ENCODE peak calls at places on chromosomes 6 and 20, in four cellular contexts. T is GM12878, Y is HepG2, J is K562. V is an unnamed sample.

GRCh38 chr6:47844881-47845280 is 63.0 kb downstream of the OPN5 start:
- DNase-seq in J (no peak), T (no peak), Y (no peak), V (no peak)

GRCh38 chr6:20455175-20456075 is 53.7 kb downstream of the E2F3 start:
- DNase-seq in J (no peak), Y (no peak), T (no peak), V (no peak)

GRCh38 chr6:151317995-151318365 is 73.4 kb downstream of the ZBTB2 start:
- DNase-seq in J (no peak), T (no peak), Y (peak; percentile 30), V (no peak)

GRCh38 chr6:119586250-119586882 is 236.8 kb upstream of the MAN1A1 start:
- DNase-seq in T (peak; percentile 19), J (no peak), Y (no peak), V (no peak)

GRCh38 chr6:137881522-137881886 is 14.4 kb downstream of the TNFAIP3 start:
- DNase-seq in T (no peak), J (no peak), Y (no peak), V (no peak)

GRCh38 chr6:170028629-170029345 is 262.1 kb downstream of the DLL1 start:
- DNase-seq in Y (no peak), J (no peak), T (no peak), V (no peak)

GRCh38 chr20:44019638-44020335 is 105.1 kb downstream of the TOX2 start:
- DNase-seq in T (no peak), Y (no peak), J (no peak), V (no peak)

GRCh38 chr20:53224851-53225250 is 252.7 kb downstream of the TSHZ2 start:
- DNase-seq in T (no peak), J (no peak), Y (no peak), V (no peak)

GRCh38 chr6:90859612-90860011 is 272.7 kb upstream of the MAP3K7 start:
- DNase-seq in T (no peak), J (peak; percentile 5), Y (no peak), V (peak; percentile 22)

GRCh38 chr6:141443668-141444067 is 689.1 kb upstream of the GJE1 start:
- DNase-seq in Y (no peak), J (no peak), T (no peak), V (no peak)

GRCh38 chr20:10185741-10186558 is 32.7 kb upstream of the SNAP25 start:
- DNase-seq in T (no peak), Y (peak; percentile 25), J (no peak), V (no peak)

GRCh38 chr6:161443868-161444267 is 170.0 kb upstream of the AGPAT4 start:
- DNase-seq in Y (no peak), J (peak; percentile 42), T (no peak), V (no peak)

GRCh38 chr6:105780146-105780860 is 305.8 kb upstream of the PRDM1 start:
- DNase-seq in T (no peak), Y (no peak), J (no peak), V (no peak)

GRCh38 chr20:44765647-44766367 is 20.1 kb downstream of the KCNK15 start:
- DNase-seq in J (no peak), Y (no peak), T (no peak), V (peak; percentile 37)

GRCh38 chr6:35044145-35044745 is 96.9 kb downstream of the TCP11 start:
- DNase-seq in Y (no peak), J (no peak), T (no peak), V (no peak)

GRCh38 chr20:20393207-20393606 is 25.3 kb downstream of the INSM1 start:
- DNase-seq in T (no peak), Y (no peak), J (peak; percentile 47), V (no peak)

GRCh38 chr6:32439708-32440214 is at the start of gene HLA-DRA:
- DNase-seq in Y (peak; percentile 31), T (peak; percentile 99), J (peak; percentile 59), V (no peak)

GRCh38 chr20:48718914-48719578 is 108.8 kb downstream of the PREX1 start:
- DNase-seq in T (no peak), J (no peak), Y (no peak), V (no peak)

GRCh38 chr6:32086661-32087573 is 22.2 kb downstream of the TNXB start:
- DNase-seq in T (peak; percentile 63), J (peak; percentile 38), Y (peak; percentile 27), V (no peak)

GRCh38 chr6:168314948-168315347 is 4.6 kb downstream of the DACT2 start:
- DNase-seq in J (no peak), T (no peak), Y (no peak), V (no peak)

GRCh38 chr6:3454206-3455016 is 2.4 kb downstream of the SLC22A23 start:
- DNase-seq in Y (peak; percentile 48), J (no peak), T (no peak), V (no peak)

GRCh38 chr6:41917528-41917927 is 3.4 kb downstream of the MED20 start:
- DNase-seq in J (no peak), Y (no peak), T (no peak), V (peak; percentile 84)

GRCh38 chr6:16450821-16451220 is 212.4 kb downstream of the GMPR start:
- DNase-seq in Y (no peak), T (no peak), J (no peak), V (no peak)

GRCh38 chr20:34709044-34709835 is 5.1 kb downstream of the TP53INP2 start:
- DNase-seq in T (peak; percentile 55), J (peak; percentile 78), Y (no peak), V (peak; percentile 86)

GRCh38 chr6:2899596-2899995 is 3.5 kb downstream of the SERPINB9 start:
- DNase-seq in Y (no peak), J (no peak), T (no peak), V (no peak)

GRCh38 chr6:108250240-108250866 is 10.5 kb downstream of the SNX3 start:
- DNase-seq in Y (no peak), T (no peak), J (peak; percentile 61), V (peak; percentile 45)

GRCh38 chr6:108251252-108251651 is 9.6 kb downstream of the SNX3 start:
- DNase-seq in T (no peak), Y (no peak), J (no peak), V (no peak)

GRCh38 chr6:108252055-108252454 is 8.8 kb downstream of the SNX3 start:
- DNase-seq in J (no peak), Y (no peak), T (no peak), V (no peak)

GRCh38 chr6:108243836-108244235 is 17.0 kb downstream of the SNX3 start:
- DNase-seq in T (no peak), Y (no peak), J (no peak), V (no peak)

GRCh38 chr6:108247965-108248536 is 12.8 kb downstream of the SNX3 start:
- DNase-seq in J (no peak), T (no peak), Y (no peak), V (no peak)
- TF ChIP-seq CTCF in J (no peak), T (peak; percentile 11), Y (peak; percentile 29), V (peak; percentile 11)

GRCh38 chr6:109095036-109095820 is at the start of gene CEP57L1:
- DNase-seq in Y (peak; percentile 93), T (peak; percentile 88), J (peak; percentile 98), V (peak; percentile 69)

GRCh38 chr6:109095821-109096084 is 446 bp downstream of the CEP57L1 start:
- DNase-seq in T (no peak), Y (peak; percentile 20), J (no peak), V (no peak)

GRCh38 chr6:109094351-109095035 is at the start of gene SESN1:
- DNase-seq in T (peak; percentile 43), Y (peak; percentile 76), J (peak; percentile 92), V (peak; percentile 76)

GRCh38 chr6:109093732-109094131 is 914 bp downstream of the SESN1 start:
- DNase-seq in T (no peak), Y (no peak), J (peak; percentile 36), V (no peak)

DNA sequence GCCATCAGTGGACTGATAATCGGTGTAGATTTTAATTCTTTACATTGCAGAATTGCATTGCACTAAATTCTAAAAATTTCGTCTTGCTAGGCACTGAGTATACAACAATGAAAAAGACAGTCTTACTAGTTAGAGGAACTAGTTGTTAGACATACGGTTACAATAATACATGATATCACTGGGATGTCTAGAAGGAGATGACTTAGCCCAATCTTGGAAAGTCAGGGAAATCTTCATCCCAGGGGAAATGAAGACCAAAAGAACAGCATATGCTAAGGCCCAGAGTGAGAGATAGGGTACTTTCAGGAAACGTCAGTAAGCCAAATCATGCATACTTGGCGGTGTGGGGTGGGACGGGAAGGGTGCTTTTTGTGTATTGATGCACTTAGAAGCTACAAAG is 891 bp downstream of the CEP57L1 start:
- DNase-seq in T (no peak), J (peak; percentile 29), Y (no peak), V (no peak)
- H3K4me3 ChIP-seq in T (peak overlapping the region; percentile 90), J (peak overlapping the region; percentile 84), Y (peak overlapping the region; percentile 98), V (peak overlapping the region; percentile 71)

GRCh38 chr6:27279513-27280063 is 32.1 kb downstream of the PRSS16 start:
- DNase-seq in Y (no peak), J (peak; percentile 69), T (no peak), V (no peak)
- TF ChIP-seq KDM1A in Y (no peak), J (no peak), T (no peak), V (no peak)

GRCh38 chr6:29617782-29618557 is 15.0 kb downstream of the GABBR1 start:
- DNase-seq in J (peak; percentile 49), Y (no peak), T (no peak), V (no peak)
- TF ChIP-seq CTCF in J (peak; percentile 76), Y (no peak), T (peak; percentile 26), V (peak; percentile 10)

DNA sequence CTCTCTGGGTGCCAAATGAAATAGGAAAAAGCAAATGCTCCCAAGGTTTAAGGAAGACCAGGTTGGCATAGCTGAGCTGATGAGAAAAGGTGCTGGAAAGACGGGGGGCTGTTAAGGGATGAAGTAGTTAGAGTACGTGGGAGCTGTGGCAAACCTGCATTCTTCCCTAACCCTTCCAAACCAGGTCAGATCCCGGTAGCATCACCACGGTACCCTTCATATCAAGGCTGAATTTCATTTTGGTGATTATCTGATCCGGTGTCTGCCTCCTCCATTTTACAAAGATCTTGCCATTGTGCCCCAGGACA is 68.0 kb upstream of the PIM1 start:
- DNase-seq in J (no peak), Y (no peak), T (no peak), V (no peak)
- H3K4me3 ChIP-seq in J (no peak overlapping the region), Y (peak overlapping the region; percentile 19), T (no peak overlapping the region), V (peak overlapping the region; percentile 30)

GRCh38 chr6:24959333-24959732 is 23.6 kb upstream of the RIPOR2 start:
- DNase-seq in Y (no peak), J (no peak), T (no peak), V (no peak)
- TF ChIP-seq KDM1A in Y (no peak), J (no peak), T (no peak), V (no peak)

GRCh38 chr20:17281478-17281877 is 54.6 kb downstream of the PCSK2 start:
- DNase-seq in J (peak; percentile 38), T (no peak), Y (peak; percentile 64), V (peak; percentile 44)
- TF ChIP-seq CTCF in J (peak; percentile 46), T (peak; percentile 44), Y (peak; percentile 73), V (peak; percentile 46)